ENCODE peak calls at places on chromosomes 4 and X, in eight cellular contexts. One of them, this sample, is unnamed.

GRCh38 chr4:10114147-10114546 is 2.5 kb downstream of the WDR1 start:
- DNase-seq in IMR-90: no peak
- DNase-seq in ascending aorta: no peak
- DNase-seq in AG09309: no peak
- DNase-seq in AG04450: no peak
- DNase-seq in cardiac fibroblast: no peak
- DNase-seq in adrenal gland: no peak
- DNase-seq in left lung: no peak
- DNase-seq in this sample: no peak

GRCh38 chr4:171721937-171722336 is 91.3 kb upstream of the GALNTL6 start:
- DNase-seq in IMR-90: no peak
- DNase-seq in cardiac fibroblast: no peak
- DNase-seq in AG04450: no peak
- DNase-seq in left lung: no peak
- DNase-seq in adrenal gland: no peak
- DNase-seq in AG09309: no peak
- DNase-seq in ascending aorta: no peak
- DNase-seq in this sample: no peak

GRCh38 chrX:14899607-14900006 is 26.4 kb downstream of the MOSPD2 start:
- DNase-seq in adrenal gland: no peak
- DNase-seq in cardiac fibroblast: peak
- DNase-seq in AG04450: no peak
- DNase-seq in left lung: no peak
- DNase-seq in ascending aorta: no peak
- DNase-seq in AG09309: no peak
- DNase-seq in IMR-90: peak
- DNase-seq in this sample: peak

GRCh38 chr4:82774711-82775171 is 23.9 kb downstream of the SCD5 start:
- DNase-seq in AG09309: no peak
- DNase-seq in IMR-90: peak
- DNase-seq in left lung: no peak
- DNase-seq in cardiac fibroblast: no peak
- DNase-seq in adrenal gland: no peak
- DNase-seq in ascending aorta: no peak
- DNase-seq in AG04450: no peak
- DNase-seq in this sample: peak

GRCh38 chr4:25129926-25130325 is 30.3 kb downstream of the SEPSECS start:
- DNase-seq in ascending aorta: no peak
- DNase-seq in adrenal gland: no peak
- DNase-seq in cardiac fibroblast: no peak
- DNase-seq in AG04450: no peak
- DNase-seq in left lung: no peak
- DNase-seq in AG09309: no peak
- DNase-seq in IMR-90: peak
- DNase-seq in this sample: peak

GRCh38 chrX:148928803-148929202 is 428.4 kb downstream of the AFF2 start:
- DNase-seq in adrenal gland: no peak
- DNase-seq in AG04450: no peak
- DNase-seq in left lung: no peak
- DNase-seq in AG09309: no peak
- DNase-seq in IMR-90: peak
- DNase-seq in cardiac fibroblast: peak
- DNase-seq in ascending aorta: no peak
- DNase-seq in this sample: peak

GRCh38 chr4:183139972-183140570 is 41.0 kb downstream of the WWC2 start:
- DNase-seq in cardiac fibroblast: no peak
- DNase-seq in adrenal gland: no peak
- DNase-seq in IMR-90: peak
- DNase-seq in AG04450: no peak
- DNase-seq in left lung: no peak
- DNase-seq in AG09309: no peak
- DNase-seq in ascending aorta: no peak
- DNase-seq in this sample: no peak

GRCh38 chr4:101670897-101671296 is 119.6 kb upstream of the BANK1 start:
- DNase-seq in AG09309: no peak
- DNase-seq in cardiac fibroblast: no peak
- DNase-seq in AG04450: no peak
- DNase-seq in ascending aorta: no peak
- DNase-seq in adrenal gland: no peak
- DNase-seq in left lung: no peak
- DNase-seq in IMR-90: no peak
- DNase-seq in this sample: no peak

GRCh38 chrX:15299945-15300851 is 15.2 kb downstream of the ASB11 start:
- DNase-seq in left lung: no peak
- DNase-seq in IMR-90: peak
- DNase-seq in AG09309: no peak
- DNase-seq in AG04450: no peak
- DNase-seq in cardiac fibroblast: peak
- DNase-seq in ascending aorta: no peak
- DNase-seq in adrenal gland: no peak
- DNase-seq in this sample: peak

GRCh38 chr4:154590329-154591006 is at the start of gene FGA:
- DNase-seq in adrenal gland: no peak
- DNase-seq in left lung: no peak
- DNase-seq in AG09309: no peak
- DNase-seq in cardiac fibroblast: no peak
- DNase-seq in IMR-90: no peak
- DNase-seq in ascending aorta: no peak
- DNase-seq in AG04450: no peak
- DNase-seq in this sample: no peak

GRCh38 chr4:89157488-89158024 is 46.2 kb downstream of the TIGD2 start:
- DNase-seq in adrenal gland: no peak
- DNase-seq in AG04450: no peak
- DNase-seq in cardiac fibroblast: no peak
- DNase-seq in IMR-90: no peak
- DNase-seq in ascending aorta: no peak
- DNase-seq in left lung: no peak
- DNase-seq in AG09309: no peak
- DNase-seq in this sample: no peak

GRCh38 chr4:122700178-122700725 is 32.3 kb upstream of the BBS12 start:
- DNase-seq in left lung: no peak
- DNase-seq in adrenal gland: peak
- DNase-seq in AG04450: no peak
- DNase-seq in ascending aorta: no peak
- DNase-seq in AG09309: no peak
- DNase-seq in cardiac fibroblast: peak
- DNase-seq in IMR-90: peak
- DNase-seq in this sample: peak

GRCh38 chr4:158050942-158051341 is 121.9 kb downstream of the GASK1B start:
- DNase-seq in AG09309: no peak
- DNase-seq in cardiac fibroblast: no peak
- DNase-seq in ascending aorta: no peak
- DNase-seq in IMR-90: no peak
- DNase-seq in adrenal gland: no peak
- DNase-seq in AG04450: no peak
- DNase-seq in left lung: no peak
- DNase-seq in this sample: no peak

GRCh38 chrX:118861338-118861737 is 37.7 kb downstream of the ZCCHC12 start:
- DNase-seq in IMR-90: no peak
- DNase-seq in left lung: no peak
- DNase-seq in AG04450: no peak
- DNase-seq in cardiac fibroblast: no peak
- DNase-seq in AG09309: no peak
- DNase-seq in ascending aorta: no peak
- DNase-seq in adrenal gland: no peak
- DNase-seq in this sample: no peak

GRCh38 chrX:96835660-96836289 is 47.9 kb upstream of the RPA4 start:
- DNase-seq in IMR-90: no peak
- DNase-seq in ascending aorta: no peak
- DNase-seq in left lung: no peak
- DNase-seq in adrenal gland: no peak
- DNase-seq in AG04450: no peak
- DNase-seq in cardiac fibroblast: no peak
- DNase-seq in AG09309: no peak
- DNase-seq in this sample: no peak

GRCh38 chr4:74555231-74555630 is 110.3 kb downstream of the AREG start:
- DNase-seq in ascending aorta: no peak
- DNase-seq in AG09309: no peak
- DNase-seq in left lung: no peak
- DNase-seq in IMR-90: peak
- DNase-seq in adrenal gland: no peak
- DNase-seq in AG04450: peak
- DNase-seq in cardiac fibroblast: peak
- DNase-seq in this sample: peak

GRCh38 chr4:122603156-122603574 is 17.7 kb downstream of the IL21 start:
- DNase-seq in ascending aorta: no peak
- DNase-seq in AG09309: no peak
- DNase-seq in adrenal gland: no peak
- DNase-seq in IMR-90: peak
- DNase-seq in left lung: no peak
- DNase-seq in AG04450: no peak
- DNase-seq in cardiac fibroblast: no peak
- DNase-seq in this sample: no peak

GRCh38 chr4:186554890-186555827 is at the start of gene MTNR1A:
- DNase-seq in adrenal gland: no peak
- DNase-seq in ascending aorta: no peak
- DNase-seq in cardiac fibroblast: peak
- DNase-seq in left lung: no peak
- DNase-seq in AG09309: no peak
- DNase-seq in IMR-90: no peak
- DNase-seq in AG04450: no peak
- DNase-seq in this sample: peak

GRCh38 chr4:1416948-1417260 is 10.7 kb upstream of the NKX1-1 start:
- DNase-seq in left lung: peak
- DNase-seq in ascending aorta: no peak
- DNase-seq in adrenal gland: no peak
- DNase-seq in AG04450: no peak
- DNase-seq in AG09309: no peak
- DNase-seq in IMR-90: no peak
- DNase-seq in cardiac fibroblast: no peak
- DNase-seq in this sample: no peak

GRCh38 chr4:159508917-159509500 is 406.1 kb downstream of the RAPGEF2 start:
- DNase-seq in adrenal gland: no peak
- DNase-seq in ascending aorta: no peak
- DNase-seq in IMR-90: no peak
- DNase-seq in AG09309: no peak
- DNase-seq in left lung: no peak
- DNase-seq in cardiac fibroblast: peak
- DNase-seq in AG04450: no peak
- DNase-seq in this sample: peak

GRCh38 chr4:7909966-7910720 is 29.5 kb downstream of the AFAP1 start:
- DNase-seq in ascending aorta: no peak
- DNase-seq in AG04450: no peak
- DNase-seq in AG09309: no peak
- DNase-seq in IMR-90: peak
- DNase-seq in cardiac fibroblast: peak
- DNase-seq in left lung: peak
- DNase-seq in adrenal gland: no peak
- DNase-seq in this sample: peak
- H3K4me3 ChIP-seq in ascending aorta: peak
- H3K4me3 ChIP-seq in AG04450: peak
- H3K4me3 ChIP-seq in AG09309: no peak
- H3K4me3 ChIP-seq in IMR-90: no peak
- H3K4me3 ChIP-seq in cardiac fibroblast: no peak
- H3K4me3 ChIP-seq in left lung: no peak
- H3K4me3 ChIP-seq in adrenal gland: no peak
- H3K4me3 ChIP-seq in this sample: no peak

GRCh38 chr4:56051710-56052075 is 102.9 kb downstream of the CEP135 start:
- DNase-seq in IMR-90: no peak
- DNase-seq in left lung: no peak
- DNase-seq in cardiac fibroblast: no peak
- DNase-seq in AG04450: no peak
- DNase-seq in adrenal gland: no peak
- DNase-seq in ascending aorta: no peak
- DNase-seq in AG09309: no peak
- DNase-seq in this sample: no peak

GRCh38 chr4:56049428-56050212 is 100.9 kb downstream of the CEP135 start:
- DNase-seq in IMR-90: no peak
- DNase-seq in cardiac fibroblast: peak
- DNase-seq in AG09309: no peak
- DNase-seq in AG04450: no peak
- DNase-seq in ascending aorta: no peak
- DNase-seq in adrenal gland: no peak
- DNase-seq in left lung: no peak
- DNase-seq in this sample: peak

GRCh38 chr4:56051049-56051709 is 102.4 kb downstream of the CEP135 start:
- DNase-seq in cardiac fibroblast: no peak
- DNase-seq in AG04450: no peak
- DNase-seq in AG09309: no peak
- DNase-seq in adrenal gland: no peak
- DNase-seq in ascending aorta: no peak
- DNase-seq in IMR-90: no peak
- DNase-seq in left lung: no peak
- DNase-seq in this sample: no peak

GRCh38 chr4:56050584-56050983 is 101.8 kb downstream of the CEP135 start:
- DNase-seq in left lung: no peak
- DNase-seq in ascending aorta: no peak
- DNase-seq in AG04450: no peak
- DNase-seq in AG09309: no peak
- DNase-seq in cardiac fibroblast: no peak
- DNase-seq in IMR-90: no peak
- DNase-seq in adrenal gland: no peak
- DNase-seq in this sample: no peak

GRCh38 chr4:56048621-56049427 is 100.1 kb downstream of the CEP135 start:
- DNase-seq in AG04450: no peak
- DNase-seq in left lung: peak
- DNase-seq in IMR-90: peak
- DNase-seq in adrenal gland: peak
- DNase-seq in AG09309: peak
- DNase-seq in cardiac fibroblast: peak
- DNase-seq in ascending aorta: no peak
- DNase-seq in this sample: peak
- TF ChIP-seq CTCF in AG04450: peak
- TF ChIP-seq CTCF in left lung: no peak
- TF ChIP-seq CTCF in IMR-90: peak
- TF ChIP-seq CTCF in adrenal gland: no peak
- TF ChIP-seq CTCF in AG09309: peak
- TF ChIP-seq CTCF in cardiac fibroblast: peak
- TF ChIP-seq CTCF in ascending aorta: no peak
- TF ChIP-seq CTCF in this sample: peak

GRCh38 chrX:5242091-5242790 is 986.4 kb downstream of the NLGN4X start:
- DNase-seq in cardiac fibroblast: no peak
- DNase-seq in adrenal gland: no peak
- DNase-seq in AG04450: no peak
- DNase-seq in IMR-90: no peak
- DNase-seq in AG09309: no peak
- DNase-seq in ascending aorta: no peak
- DNase-seq in left lung: no peak
- DNase-seq in this sample: no peak
- H3K4me3 ChIP-seq in cardiac fibroblast: no peak
- H3K4me3 ChIP-seq in adrenal gland: no peak
- H3K4me3 ChIP-seq in AG04450: no peak
- H3K4me3 ChIP-seq in IMR-90: no peak
- H3K4me3 ChIP-seq in AG09309: no peak
- H3K4me3 ChIP-seq in ascending aorta: no peak
- H3K4me3 ChIP-seq in left lung: no peak
- H3K4me3 ChIP-seq in this sample: no peak

GRCh38 chrX:84729408-84729807 is 227.2 kb upstream of the HDX start:
- DNase-seq in left lung: no peak
- DNase-seq in IMR-90: no peak
- DNase-seq in cardiac fibroblast: no peak
- DNase-seq in AG09309: no peak
- DNase-seq in ascending aorta: no peak
- DNase-seq in AG04450: no peak
- DNase-seq in adrenal gland: no peak
- DNase-seq in this sample: no peak

GRCh38 chrX:84735025-84735424 is 232.8 kb upstream of the HDX start:
- DNase-seq in ascending aorta: no peak
- DNase-seq in AG09309: no peak
- DNase-seq in AG04450: no peak
- DNase-seq in IMR-90: peak
- DNase-seq in adrenal gland: no peak
- DNase-seq in cardiac fibroblast: no peak
- DNase-seq in left lung: no peak
- DNase-seq in this sample: peak

GRCh38 chrX:84724576-84724975 is 222.3 kb upstream of the HDX start:
- DNase-seq in AG09309: no peak
- DNase-seq in ascending aorta: no peak
- DNase-seq in adrenal gland: no peak
- DNase-seq in IMR-90: no peak
- DNase-seq in AG04450: no peak
- DNase-seq in left lung: no peak
- DNase-seq in cardiac fibroblast: no peak
- DNase-seq in this sample: peak

GRCh38 chrX:84729809-84730208 is 227.6 kb upstream of the HDX start:
- DNase-seq in IMR-90: peak
- DNase-seq in ascending aorta: no peak
- DNase-seq in left lung: no peak
- DNase-seq in adrenal gland: peak
- DNase-seq in AG09309: peak
- DNase-seq in cardiac fibroblast: peak
- DNase-seq in AG04450: no peak
- DNase-seq in this sample: peak
- TF ChIP-seq CTCF in IMR-90: peak
- TF ChIP-seq CTCF in ascending aorta: peak
- TF ChIP-seq CTCF in left lung: peak
- TF ChIP-seq CTCF in adrenal gland: peak
- TF ChIP-seq CTCF in AG09309: peak
- TF ChIP-seq CTCF in cardiac fibroblast: peak
- TF ChIP-seq CTCF in AG04450: peak
- TF ChIP-seq CTCF in this sample: peak